ENCODE peak calls at places on chromosomes 13 and 19, in ten cellular contexts. A is ovary, D is SK-N-SH, U is tibial nerve, T is suprapubic skin, M is stomach, Q is esophagus muscularis mucosa, Y is upper lobe of left lung, O is A549, I is transverse colon. E is an unnamed sample.

GRCh38 chr13:89163081-89163480 is 1491.9 kb downstream of the SLITRK5 start:
- DNase-seq in A (no peak), D (peak), U (no peak), T (no peak), M (no peak), Q (no peak), Y (no peak), O (no peak), I (no peak), E (no peak)

GRCh38 chr13:28641600-28641926 is 17.4 kb upstream of the POMP start:
- DNase-seq in A (no peak), D (no peak), U (no peak), T (no peak), M (no peak), Q (no peak), Y (no peak), O (no peak), I (no peak), E (no peak)

GRCh38 chr13:98480915-98481510 is 95.9 kb downstream of the STK24 start:
- DNase-seq in A (no peak), D (peak), U (no peak), T (no peak), M (no peak), Q (no peak), Y (no peak), O (no peak), I (peak), E (peak)

GRCh38 chr19:38206928-38207327 is 17.1 kb downstream of the DPF1 start:
- DNase-seq in A (no peak), D (no peak), U (no peak), T (no peak), M (no peak), Q (no peak), Y (no peak), O (no peak), I (no peak), E (no peak)

GRCh38 chr19:39814595-39814994 is 19.4 kb downstream of the DYRK1B start:
- DNase-seq in A (no peak), D (no peak), U (no peak), T (no peak), M (no peak), Q (no peak), Y (no peak), O (no peak), I (no peak), E (no peak)

GRCh38 chr19:18205180-18205915 is 1.5 kb upstream of the RAB3A start:
- DNase-seq in A (peak), D (peak), U (peak), T (peak), M (peak), Q (peak), Y (peak), O (no peak), I (peak), E (peak)

GRCh38 chr13:38707433-38707832 is 20.6 kb downstream of the FREM2 start:
- DNase-seq in A (no peak), D (no peak), U (no peak), T (no peak), M (no peak), Q (no peak), Y (no peak), O (no peak), I (no peak), E (no peak)

GRCh38 chr19:45150731-45151725 is 9.8 kb downstream of the NKPD1 start:
- DNase-seq in A (no peak), D (no peak), U (no peak), T (no peak), M (no peak), Q (no peak), Y (no peak), O (no peak), I (no peak), E (no peak)

GRCh38 chr13:33101835-33102234 is 85.6 kb downstream of the KL start:
- DNase-seq in A (no peak), D (no peak), U (no peak), T (no peak), M (no peak), Q (no peak), Y (no peak), O (no peak), I (no peak), E (no peak)

GRCh38 chr19:55146078-55146647 is 2.8 kb downstream of the TNNT1 start:
- DNase-seq in A (no peak), D (peak), U (no peak), T (no peak), M (no peak), Q (no peak), Y (no peak), O (peak), I (no peak), E (no peak)

DNA sequence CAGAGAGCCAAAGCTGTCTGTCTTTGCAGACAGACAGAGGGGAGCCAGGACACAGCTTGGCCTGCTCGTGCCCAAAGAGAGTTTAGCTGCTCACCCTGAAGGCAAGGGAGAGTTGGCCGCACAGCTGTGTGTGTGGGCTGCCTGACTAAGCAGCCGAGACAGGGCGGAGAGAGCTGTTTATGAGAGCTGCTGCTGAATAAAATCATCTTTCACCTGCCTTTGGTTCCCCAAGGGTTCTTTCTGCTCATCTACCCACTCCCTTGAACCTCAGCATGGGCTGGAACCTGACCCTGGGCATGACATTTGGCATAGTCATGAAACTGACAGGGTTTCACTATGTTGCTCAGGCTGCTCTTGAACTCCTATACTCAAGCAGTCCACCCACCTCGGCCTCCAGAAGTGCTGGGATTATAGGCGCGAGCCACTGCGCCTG is 98.2 kb downstream of the RBM26 start:
- DNase-seq in A (no peak), D (no peak), U (no peak), T (no peak), M (no peak), Q (no peak), Y (no peak), O (peak), I (no peak), E (no peak)
- TF ChIP-seq EP300 in A (no peak), D (no peak), U (no peak), T (no peak), M (no peak), Q (no peak), Y (no peak), O (no peak), I (no peak), E (no peak)

GRCh38 chr19:1768248-1768647 is 14.9 kb downstream of the ONECUT3 start:
- DNase-seq in A (no peak), D (peak), U (no peak), T (no peak), M (no peak), Q (no peak), Y (no peak), O (no peak), I (peak), E (no peak)
- TF ChIP-seq EP300 in A (no peak), D (no peak), U (no peak), T (no peak), M (no peak), Q (no peak), Y (no peak), O (no peak), I (no peak), E (no peak)

GRCh38 chr13:25249001-25249543 is 38.2 kb downstream of the MTMR6 start:
- DNase-seq in A (no peak), D (peak), U (peak), T (no peak), M (no peak), Q (no peak), Y (no peak), O (peak), I (no peak), E (no peak)
- TF ChIP-seq EP300 in A (no peak), D (no peak), U (no peak), T (no peak), M (no peak), Q (no peak), Y (no peak), O (no peak), I (no peak), E (no peak)

GRCh38 chr13:109131698-109132257 is 502.4 kb downstream of the MYO16 start:
- DNase-seq in A (no peak), D (no peak), U (no peak), T (no peak), M (no peak), Q (no peak), Y (no peak), O (no peak), I (no peak), E (no peak)
- TF ChIP-seq EP300 in A (no peak), D (no peak), U (no peak), T (no peak), M (no peak), Q (no peak), Y (no peak), O (no peak), I (no peak), E (peak)

E was measured in sigmoid colon.